ENCODE peak calls at places on chromosomes 3 and 15, in nine cellular contexts. R is DND-41, D is B cell, Y is foreskin fibroblast, S is HL-60, J is cardiac fibroblast, I is psoas muscle, X is heart right ventricle, T is endothelial cell. K is an unnamed sample.
A peak's percentile ranks its signal among the peaks of the same experiment; 100 is the strongest.

GRCh38 chr3:15903164-15903563 is 105.4 kb upstream of the ANKRD28 start:
- DNase-seq in T (no peak), I (peak; percentile 73), J (peak; percentile 36), R (no peak), S (no peak), D (no peak), Y (peak; percentile 47), X (peak; percentile 54), K (no peak)

GRCh38 chr3:43178891-43179366 is 73.0 kb upstream of the POMGNT2 start:
- DNase-seq in S (no peak), D (no peak), Y (peak; percentile 69), J (peak; percentile 78), I (no peak), R (no peak), T (no peak), X (no peak), K (no peak)

GRCh38 chr3:124266517-124266916 is 274.6 kb upstream of the ROPN1 start:
- DNase-seq in S (no peak), T (no peak), D (no peak), J (peak; percentile 21), I (no peak), Y (no peak), R (no peak), X (no peak), K (no peak)

GRCh38 chr3:24197809-24198208 is 252.7 kb downstream of the NR1D2 start:
- DNase-seq in X (no peak), T (peak; percentile 13), J (no peak), I (no peak), R (no peak), S (no peak), D (no peak), Y (no peak), K (no peak)

GRCh38 chr15:76098685-76099084 is 38.9 kb downstream of the TMEM266 start:
- DNase-seq in S (no peak), D (no peak), I (no peak), J (no peak), X (no peak), T (no peak), Y (no peak), R (no peak), K (no peak)

GRCh38 chr15:52727825-52728224 is 48.6 kb upstream of the ATOSA start:
- DNase-seq in X (no peak), R (no peak), T (no peak), J (no peak), D (no peak), Y (no peak), S (no peak), I (no peak), K (no peak)

GRCh38 chr3:138440137-138440536 is 5.7 kb downstream of the ESYT3 start:
- DNase-seq in J (no peak), Y (no peak), R (no peak), I (no peak), D (no peak), T (no peak), X (peak; percentile 50), S (no peak), K (no peak)

GRCh38 chr15:69804786-69805185 is 292.9 kb downstream of the TLE3 start:
- DNase-seq in X (no peak), Y (no peak), I (no peak), J (no peak), D (no peak), T (no peak), S (peak; percentile 28), R (no peak), K (no peak)

GRCh38 chr15:68565701-68566100 is 13.1 kb upstream of the CORO2B start:
- DNase-seq in X (no peak), T (no peak), Y (no peak), R (no peak), J (no peak), S (no peak), I (no peak), D (no peak), K (no peak)

GRCh38 chr15:69132935-69133861 is 27.2 kb upstream of the GLCE start:
- DNase-seq in I (no peak), J (no peak), S (no peak), Y (no peak), D (no peak), X (no peak), T (no peak), R (no peak), K (no peak)

GRCh38 chr3:42130329-42131070 is 39.3 kb downstream of the TRAK1 start:
- DNase-seq in D (no peak), X (no peak), Y (no peak), R (no peak), I (no peak), T (no peak), J (no peak), S (no peak), K (no peak)

GRCh38 chr15:88604381-88604951 is 16.7 kb upstream of the AEN start:
- DNase-seq in T (no peak), S (no peak), R (no peak), I (no peak), J (no peak), Y (no peak), X (no peak), D (no peak), K (peak; percentile 22)

GRCh38 chr3:110815008-110815583 is 256.5 kb upstream of the NECTIN3 start:
- DNase-seq in T (no peak), X (no peak), I (no peak), D (no peak), S (no peak), J (peak; percentile 89), R (no peak), Y (peak; percentile 84), K (no peak)

GRCh38 chr3:126704494-126705214 is 614 bp downstream of the CHCHD6 start:
- DNase-seq in S (no peak), T (no peak), D (no peak), Y (no peak), R (no peak), X (no peak), J (peak; percentile 14), I (no peak), K (no peak)

GRCh38 chr15:71747128-71748083 is 62.9 kb upstream of the NR2E3 start:
- DNase-seq in T (no peak), J (peak; percentile 92), S (no peak), R (no peak), X (no peak), I (no peak), D (no peak), Y (peak; percentile 82), K (no peak)

GRCh38 chr3:111781561-111782446 is 77.3 kb upstream of the PHLDB2 start:
- DNase-seq in I (no peak), S (no peak), X (no peak), D (no peak), Y (no peak), J (no peak), R (no peak), T (no peak), K (no peak)

GRCh38 chr3:20079621-20080020 is 39.4 kb downstream of the KAT2B start:
- DNase-seq in R (no peak), T (no peak), D (no peak), J (no peak), S (no peak), Y (no peak), X (no peak), I (no peak), K (no peak)

GRCh38 chr15:40279437-40280141 is 3.3 kb downstream of the ANKRD63 start:
- DNase-seq in S (no peak), I (peak; percentile 88), X (peak; percentile 69), Y (no peak), J (peak; percentile 60), D (peak; percentile 86), T (peak; percentile 86), R (peak; percentile 55), K (peak; percentile 55)

GRCh38 chr15:89486726-89487050 is 9.7 kb downstream of the RHCG start:
- DNase-seq in D (peak; percentile 67), J (no peak), S (peak; percentile 60), R (no peak), I (no peak), X (no peak), T (no peak), Y (no peak), K (peak; percentile 32)

DNA sequence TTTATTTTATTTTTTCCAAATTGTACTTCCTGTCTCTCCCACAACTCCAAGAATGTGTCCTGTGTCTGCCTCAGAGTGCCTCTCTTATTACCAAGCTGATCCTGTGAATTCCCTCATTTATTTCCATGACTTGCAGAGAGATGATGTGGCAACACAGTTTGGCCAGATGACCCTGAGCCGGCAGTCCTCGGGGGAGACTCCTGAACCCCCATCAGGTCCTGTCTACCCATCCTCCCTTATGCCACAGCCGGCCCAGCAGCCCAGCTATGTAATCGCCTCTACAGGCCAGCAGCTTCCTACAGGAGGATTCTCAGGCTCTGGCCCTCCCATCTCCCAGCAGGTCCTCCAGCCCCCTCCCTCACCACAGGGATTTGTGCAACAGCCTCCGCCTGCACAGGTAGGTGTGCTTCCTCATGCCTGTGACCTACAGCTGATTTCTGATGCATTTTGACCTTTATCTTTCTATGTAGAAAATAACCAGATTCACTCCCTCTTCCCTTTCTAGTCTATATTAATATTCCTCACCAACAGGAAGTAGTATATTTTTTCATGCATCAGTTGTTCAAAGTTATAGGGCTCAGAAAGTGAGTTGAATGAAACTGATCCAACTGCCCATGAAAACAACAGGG is 100.0 kb downstream of the ARPP21 start:
- DNase-seq in T (no peak), I (no peak), R (no peak), D (no peak), X (no peak), Y (no peak), J (peak; percentile 8), S (no peak), K (no peak)
- TF ChIP-seq CTCF in T (no peak), I (no peak), R (no peak), D (no peak), X (no peak), Y (no peak), J (no peak), S (no peak), K (no peak)

GRCh38 chr3:141875893-141876380 is 506 bp upstream of the ATP1B3 start:
- DNase-seq in R (peak; percentile 79), D (no peak), X (peak; percentile 67), S (peak; percentile 56), Y (peak; percentile 31), I (peak; percentile 77), J (peak; percentile 60), T (peak; percentile 52), K (peak; percentile 64)
- TF ChIP-seq CTCF in R (no peak), D (no peak), X (no peak), S (no peak), Y (no peak), I (no peak), J (no peak), T (no peak), K (no peak)

DNA sequence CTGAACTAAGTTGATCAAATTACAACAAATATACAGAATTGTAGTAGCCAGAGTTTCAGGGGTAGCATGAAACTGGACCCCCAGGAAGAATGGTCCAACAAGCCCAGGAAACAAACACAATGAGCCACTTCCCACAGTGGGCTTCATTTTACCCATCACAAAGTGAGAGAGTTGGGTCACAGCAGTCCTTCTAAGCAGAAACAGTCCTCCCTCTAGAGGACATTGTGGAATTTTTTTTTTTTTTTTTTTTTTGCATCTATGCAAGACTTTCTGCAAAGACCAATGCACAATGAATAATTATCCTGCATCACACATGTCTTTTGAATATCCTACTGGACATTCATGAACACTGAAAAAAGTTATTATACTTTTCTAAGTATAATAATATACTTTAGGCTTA is 73.8 kb upstream of the ATP13A5 start:
- DNase-seq in Y (no peak), S (no peak), I (no peak), D (no peak), T (no peak), J (peak; percentile 5), X (no peak), R (no peak), K (no peak)
- TF ChIP-seq CTCF in Y (no peak), S (no peak), I (peak; percentile 11), D (no peak), T (peak; percentile 66), J (peak; percentile 6), X (peak; percentile 43), R (no peak), K (no peak)

GRCh38 chr15:43346305-43346704 is 15.9 kb upstream of the LCMT2 start:
- DNase-seq in D (no peak), S (no peak), Y (no peak), X (no peak), T (no peak), R (no peak), J (peak; percentile 14), I (no peak), K (no peak)
- TF ChIP-seq CTCF in D (no peak), S (no peak), Y (no peak), X (no peak), T (no peak), R (peak; percentile 22), J (no peak), I (no peak), K (no peak)

K was measured in CD8-positive, alpha-beta T cell.